ENCODE peak calls at places on chromosomes 11 and 22, in nine cellular contexts. One of them, this sample, is unnamed.

GRCh38 chr11:79195209-79195608 is 245.6 kb downstream of the TENM4 start:
- DNase-seq in brain microvascular endothelial cell: no peak
- DNase-seq in kidney tubule cell: no peak
- DNase-seq in NCI-H1092: no peak
- DNase-seq in MV-4-11: no peak
- DNase-seq in Daoy: no peak
- DNase-seq in hepatic stellate cell: no peak
- DNase-seq in hypothalamus: no peak
- DNase-seq in activated effector memory CD4-positive, alpha-beta T cell treated with anti-CD3 and anti-CD28 coated beads, Interleukin-2, amount 50 U/mL, for 16 hours: no peak
- DNase-seq in this sample: no peak

GRCh38 chr11:65476632-65477270 is 22.1 kb upstream of the MALAT1 start:
- DNase-seq in NCI-H1092: no peak
- DNase-seq in hepatic stellate cell: no peak
- DNase-seq in activated effector memory CD4-positive, alpha-beta T cell treated with anti-CD3 and anti-CD28 coated beads, Interleukin-2, amount 50 U/mL, for 16 hours: no peak
- DNase-seq in MV-4-11: peak; percentile 66
- DNase-seq in Daoy: no peak
- DNase-seq in kidney tubule cell: peak; percentile 30
- DNase-seq in brain microvascular endothelial cell: no peak
- DNase-seq in hypothalamus: no peak
- DNase-seq in this sample: no peak

GRCh38 chr11:6475936-6476335 is 2.2 kb upstream of the TRIM3 start:
- DNase-seq in activated effector memory CD4-positive, alpha-beta T cell treated with anti-CD3 and anti-CD28 coated beads, Interleukin-2, amount 50 U/mL, for 16 hours: no peak
- DNase-seq in MV-4-11: peak; percentile 6
- DNase-seq in Daoy: no peak
- DNase-seq in hypothalamus: no peak
- DNase-seq in brain microvascular endothelial cell: no peak
- DNase-seq in hepatic stellate cell: no peak
- DNase-seq in kidney tubule cell: no peak
- DNase-seq in NCI-H1092: no peak
- DNase-seq in this sample: no peak

GRCh38 chr11:57157624-57158023 is 24.1 kb upstream of the LRRC55 start:
- DNase-seq in activated effector memory CD4-positive, alpha-beta T cell treated with anti-CD3 and anti-CD28 coated beads, Interleukin-2, amount 50 U/mL, for 16 hours: no peak
- DNase-seq in brain microvascular endothelial cell: no peak
- DNase-seq in hepatic stellate cell: no peak
- DNase-seq in NCI-H1092: no peak
- DNase-seq in Daoy: no peak
- DNase-seq in MV-4-11: no peak
- DNase-seq in hypothalamus: no peak
- DNase-seq in kidney tubule cell: no peak
- DNase-seq in this sample: no peak

GRCh38 chr11:68782711-68783110 is 31.4 kb upstream of the TESMIN start:
- DNase-seq in hypothalamus: no peak
- DNase-seq in kidney tubule cell: no peak
- DNase-seq in MV-4-11: no peak
- DNase-seq in hepatic stellate cell: no peak
- DNase-seq in NCI-H1092: no peak
- DNase-seq in activated effector memory CD4-positive, alpha-beta T cell treated with anti-CD3 and anti-CD28 coated beads, Interleukin-2, amount 50 U/mL, for 16 hours: no peak
- DNase-seq in brain microvascular endothelial cell: no peak
- DNase-seq in Daoy: no peak
- DNase-seq in this sample: peak; percentile 63

GRCh38 chr22:21866821-21867527 is 471 bp downstream of the MAPK1 start:
- DNase-seq in MV-4-11: no peak
- DNase-seq in kidney tubule cell: no peak
- DNase-seq in NCI-H1092: peak; percentile 6
- DNase-seq in brain microvascular endothelial cell: peak; percentile 16
- DNase-seq in Daoy: peak; percentile 19
- DNase-seq in hypothalamus: no peak
- DNase-seq in hepatic stellate cell: peak; percentile 24
- DNase-seq in activated effector memory CD4-positive, alpha-beta T cell treated with anti-CD3 and anti-CD28 coated beads, Interleukin-2, amount 50 U/mL, for 16 hours: peak; percentile 73
- DNase-seq in this sample: peak; percentile 37

GRCh38 chr11:65126624-65127274 is 4.6 kb downstream of the MRPL49 start:
- DNase-seq in MV-4-11: no peak
- DNase-seq in brain microvascular endothelial cell: no peak
- DNase-seq in kidney tubule cell: no peak
- DNase-seq in activated effector memory CD4-positive, alpha-beta T cell treated with anti-CD3 and anti-CD28 coated beads, Interleukin-2, amount 50 U/mL, for 16 hours: no peak
- DNase-seq in hepatic stellate cell: no peak
- DNase-seq in NCI-H1092: no peak
- DNase-seq in Daoy: no peak
- DNase-seq in hypothalamus: no peak
- DNase-seq in this sample: no peak

GRCh38 chr22:46131151-46131587 is 19.2 kb upstream of the PPARA start:
- DNase-seq in hepatic stellate cell: no peak
- DNase-seq in Daoy: no peak
- DNase-seq in brain microvascular endothelial cell: no peak
- DNase-seq in NCI-H1092: no peak
- DNase-seq in hypothalamus: no peak
- DNase-seq in kidney tubule cell: no peak
- DNase-seq in activated effector memory CD4-positive, alpha-beta T cell treated with anti-CD3 and anti-CD28 coated beads, Interleukin-2, amount 50 U/mL, for 16 hours: no peak
- DNase-seq in MV-4-11: no peak
- DNase-seq in this sample: peak; percentile 65

GRCh38 chr11:81070948-81071347 is 1630.1 kb upstream of the TENM4 start:
- DNase-seq in activated effector memory CD4-positive, alpha-beta T cell treated with anti-CD3 and anti-CD28 coated beads, Interleukin-2, amount 50 U/mL, for 16 hours: no peak
- DNase-seq in hepatic stellate cell: no peak
- DNase-seq in brain microvascular endothelial cell: no peak
- DNase-seq in Daoy: no peak
- DNase-seq in kidney tubule cell: no peak
- DNase-seq in MV-4-11: peak; percentile 91
- DNase-seq in NCI-H1092: no peak
- DNase-seq in hypothalamus: no peak
- DNase-seq in this sample: no peak

GRCh38 chr11:107821199-107821926 is 37.2 kb downstream of the SLC35F2 start:
- DNase-seq in activated effector memory CD4-positive, alpha-beta T cell treated with anti-CD3 and anti-CD28 coated beads, Interleukin-2, amount 50 U/mL, for 16 hours: no peak
- DNase-seq in Daoy: peak; percentile 23
- DNase-seq in NCI-H1092: no peak
- DNase-seq in kidney tubule cell: no peak
- DNase-seq in hypothalamus: no peak
- DNase-seq in hepatic stellate cell: peak; percentile 14
- DNase-seq in MV-4-11: no peak
- DNase-seq in brain microvascular endothelial cell: no peak
- DNase-seq in this sample: no peak

GRCh38 chr11:5690216-5690615 is 626 bp downstream of the TRIM22 start:
- DNase-seq in kidney tubule cell: peak; percentile 17
- DNase-seq in activated effector memory CD4-positive, alpha-beta T cell treated with anti-CD3 and anti-CD28 coated beads, Interleukin-2, amount 50 U/mL, for 16 hours: no peak
- DNase-seq in hepatic stellate cell: no peak
- DNase-seq in MV-4-11: peak; percentile 33
- DNase-seq in NCI-H1092: no peak
- DNase-seq in Daoy: no peak
- DNase-seq in hypothalamus: no peak
- DNase-seq in brain microvascular endothelial cell: peak; percentile 29
- DNase-seq in this sample: peak; percentile 28

GRCh38 chr11:124612045-124612444 is 817 bp downstream of the PANX3 start:
- DNase-seq in hepatic stellate cell: no peak
- DNase-seq in Daoy: no peak
- DNase-seq in MV-4-11: no peak
- DNase-seq in brain microvascular endothelial cell: no peak
- DNase-seq in hypothalamus: no peak
- DNase-seq in kidney tubule cell: no peak
- DNase-seq in activated effector memory CD4-positive, alpha-beta T cell treated with anti-CD3 and anti-CD28 coated beads, Interleukin-2, amount 50 U/mL, for 16 hours: no peak
- DNase-seq in NCI-H1092: no peak
- DNase-seq in this sample: no peak

GRCh38 chr22:47200273-47201051 is 438.0 kb downstream of the TBC1D22A start:
- DNase-seq in hypothalamus: no peak
- DNase-seq in kidney tubule cell: no peak
- DNase-seq in brain microvascular endothelial cell: no peak
- DNase-seq in NCI-H1092: no peak
- DNase-seq in hepatic stellate cell: no peak
- DNase-seq in MV-4-11: no peak
- DNase-seq in activated effector memory CD4-positive, alpha-beta T cell treated with anti-CD3 and anti-CD28 coated beads, Interleukin-2, amount 50 U/mL, for 16 hours: peak; percentile 49
- DNase-seq in Daoy: no peak
- DNase-seq in this sample: peak; percentile 70

GRCh38 chr11:36532908-36533601 is 23.0 kb upstream of the TRAF6 start:
- DNase-seq in brain microvascular endothelial cell: peak; percentile 55
- DNase-seq in kidney tubule cell: no peak
- DNase-seq in NCI-H1092: no peak
- DNase-seq in hepatic stellate cell: no peak
- DNase-seq in MV-4-11: peak; percentile 36
- DNase-seq in Daoy: no peak
- DNase-seq in activated effector memory CD4-positive, alpha-beta T cell treated with anti-CD3 and anti-CD28 coated beads, Interleukin-2, amount 50 U/mL, for 16 hours: no peak
- DNase-seq in hypothalamus: no peak
- DNase-seq in this sample: no peak

GRCh38 chr11:295351-296205 is 3.7 kb downstream of the IFITM5 start:
- DNase-seq in kidney tubule cell: no peak
- DNase-seq in Daoy: no peak
- DNase-seq in MV-4-11: no peak
- DNase-seq in NCI-H1092: no peak
- DNase-seq in hypothalamus: no peak
- DNase-seq in hepatic stellate cell: no peak
- DNase-seq in activated effector memory CD4-positive, alpha-beta T cell treated with anti-CD3 and anti-CD28 coated beads, Interleukin-2, amount 50 U/mL, for 16 hours: peak; percentile 62
- DNase-seq in brain microvascular endothelial cell: no peak
- DNase-seq in this sample: no peak

GRCh38 chr22:38250642-38251354 is 22.0 kb downstream of the TMEM184B start:
- DNase-seq in hepatic stellate cell: no peak
- DNase-seq in brain microvascular endothelial cell: no peak
- DNase-seq in MV-4-11: peak; percentile 18
- DNase-seq in activated effector memory CD4-positive, alpha-beta T cell treated with anti-CD3 and anti-CD28 coated beads, Interleukin-2, amount 50 U/mL, for 16 hours: no peak
- DNase-seq in NCI-H1092: no peak
- DNase-seq in kidney tubule cell: no peak
- DNase-seq in Daoy: no peak
- DNase-seq in hypothalamus: no peak
- DNase-seq in this sample: no peak

GRCh38 chr22:44129614-44129976 is 51.1 kb upstream of the PARVG start:
- DNase-seq in hepatic stellate cell: no peak
- DNase-seq in NCI-H1092: no peak
- DNase-seq in activated effector memory CD4-positive, alpha-beta T cell treated with anti-CD3 and anti-CD28 coated beads, Interleukin-2, amount 50 U/mL, for 16 hours: no peak
- DNase-seq in brain microvascular endothelial cell: no peak
- DNase-seq in MV-4-11: peak; percentile 36
- DNase-seq in hypothalamus: no peak
- DNase-seq in Daoy: peak; percentile 29
- DNase-seq in kidney tubule cell: no peak
- DNase-seq in this sample: no peak

GRCh38 chr11:10742460-10743208 is 8.4 kb upstream of the CTR9 start:
- DNase-seq in hypothalamus: no peak
- DNase-seq in activated effector memory CD4-positive, alpha-beta T cell treated with anti-CD3 and anti-CD28 coated beads, Interleukin-2, amount 50 U/mL, for 16 hours: peak; percentile 70
- DNase-seq in MV-4-11: no peak
- DNase-seq in kidney tubule cell: peak; percentile 37
- DNase-seq in NCI-H1092: no peak
- DNase-seq in hepatic stellate cell: peak; percentile 34
- DNase-seq in Daoy: peak; percentile 67
- DNase-seq in brain microvascular endothelial cell: peak; percentile 72
- DNase-seq in this sample: no peak

GRCh38 chr11:29173660-29174062 is 843.2 kb downstream of the KCNA4 start:
- DNase-seq in hypothalamus: no peak
- DNase-seq in MV-4-11: no peak
- DNase-seq in Daoy: peak; percentile 79
- DNase-seq in brain microvascular endothelial cell: peak; percentile 50
- DNase-seq in kidney tubule cell: peak; percentile 74
- DNase-seq in NCI-H1092: no peak
- DNase-seq in activated effector memory CD4-positive, alpha-beta T cell treated with anti-CD3 and anti-CD28 coated beads, Interleukin-2, amount 50 U/mL, for 16 hours: no peak
- DNase-seq in hepatic stellate cell: peak; percentile 4
- DNase-seq in this sample: no peak

This sample was measured in upper lobe of left lung.